ENCODE peak calls at places on chromosomes 11 and 22, in six cellular contexts. B is DMS153; S is HCEC 1CT; C is NCI-H1105 treated with DMSO at 0.1 percent for 48 hours; J is stimulated activated CD4-positive, alpha-beta T cell treated with anti-CD3 and anti-CD28 coated beads, TNF-alpha, amount 100 ng/mL, for 24 hours; A is MV-4-11. Z is an unnamed sample.

GRCh38 chr11:24592342-24592741 is 95.5 kb downstream of the LUZP2 start:
- DNase-seq in S (peak), B (no peak), J (no peak), C (no peak), A (no peak), Z (no peak)

GRCh38 chr11:95156916-95157568 is 67.4 kb downstream of the ENDOD1 start:
- DNase-seq in J (no peak), C (peak), B (no peak), S (no peak), A (no peak), Z (no peak)

GRCh38 chr11:79100093-79100704 is 340.6 kb downstream of the TENM4 start:
- DNase-seq in C (peak), A (peak), B (peak), S (peak), J (peak), Z (peak)

GRCh38 chr11:15723966-15724365 is 609.2 kb downstream of the INSC start:
- DNase-seq in J (no peak), S (no peak), B (no peak), C (no peak), A (no peak), Z (no peak)

GRCh38 chr11:6298605-6299004 is 21.7 kb downstream of the CAVIN3 start:
- DNase-seq in A (peak), S (peak), B (peak), C (no peak), J (no peak), Z (peak)

GRCh38 chr11:76292583-76293188 is 86.4 kb upstream of the WNT11 start:
- DNase-seq in S (no peak), B (no peak), C (no peak), J (no peak), A (no peak), Z (peak)

GRCh38 chr11:30501744-30502143 is 84.4 kb downstream of the MPPED2 start:
- DNase-seq in C (no peak), B (no peak), A (no peak), S (no peak), J (no peak), Z (no peak)

GRCh38 chr22:39908737-39909136 is 7.9 kb downstream of the GRAP2 start:
- DNase-seq in C (no peak), J (no peak), S (peak), A (no peak), B (no peak), Z (no peak)

GRCh38 chr22:48827228-48827810 is 1000.4 kb downstream of the BRD1 start:
- DNase-seq in C (peak), B (peak), A (no peak), S (no peak), J (no peak), Z (no peak)

GRCh38 chr22:19086944-19087343 is 35.3 kb downstream of the DGCR2 start:
- DNase-seq in S (peak), J (no peak), B (no peak), C (no peak), A (no peak), Z (no peak)

GRCh38 chr11:122711831-122712378 is 56.4 kb downstream of the UBASH3B start:
- DNase-seq in C (no peak), S (no peak), J (no peak), B (no peak), A (no peak), Z (no peak)

GRCh38 chr11:66950113-66950535 is 8.1 kb downstream of the PC start:
- DNase-seq in J (peak), B (peak), S (peak), C (no peak), A (no peak), Z (peak)

GRCh38 chr11:28585007-28585406 is 476.8 kb downstream of the METTL15 start:
- DNase-seq in S (peak), J (no peak), B (no peak), A (no peak), C (no peak), Z (no peak)

GRCh38 chr11:134531331-134532135 is 119.5 kb upstream of the B3GAT1 start:
- DNase-seq in C (no peak), S (no peak), J (no peak), B (no peak), A (no peak), Z (no peak)

GRCh38 chr11:101944896-101945295 is 28.6 kb upstream of the ANGPTL5 start:
- DNase-seq in J (no peak), A (no peak), S (no peak), B (no peak), C (peak), Z (no peak)

GRCh38 chr22:37775785-37776638 is 31.7 kb upstream of the GCAT start:
- DNase-seq in A (no peak), C (no peak), J (no peak), S (peak), B (no peak), Z (no peak)

GRCh38 chr11:48034926-48035876 is 54.8 kb downstream of the PTPRJ start:
- DNase-seq in S (no peak), C (no peak), A (peak), B (no peak), J (no peak), Z (no peak)

GRCh38 chr11:122138759-122139594 is 23.0 kb upstream of the BLID start:
- DNase-seq in A (no peak), S (peak), C (no peak), J (no peak), B (no peak), Z (no peak)

GRCh38 chr22:32932176-32932575 is 126.0 kb downstream of the SYN3 start:
- DNase-seq in J (no peak), A (no peak), B (no peak), S (no peak), C (no peak), Z (no peak)

GRCh38 chr22:40595497-40596234 is 40.9 kb downstream of the MRTFA start:
- DNase-seq in S (no peak), B (no peak), J (no peak), C (no peak), A (peak), Z (no peak)

GRCh38 chr11:7413961-7414728 is 71.2 kb upstream of the OLFML1 start:
- DNase-seq in B (no peak), S (no peak), A (no peak), C (no peak), J (no peak), Z (no peak)

GRCh38 chr11:85590848-85591483 is 36.2 kb downstream of the DLG2 start:
- DNase-seq in B (peak), A (peak), J (no peak), S (peak), C (peak), Z (no peak)

GRCh38 chr22:38317995-38318715 is 922 bp upstream of the CSNK1E start:
- DNase-seq in S (peak), A (peak), B (peak), J (no peak), C (no peak), Z (peak)

GRCh38 chr11:72738199-72739141 is 13.7 kb downstream of the ARAP1 start:
- DNase-seq in A (peak), B (no peak), J (no peak), C (no peak), S (peak), Z (no peak)

GRCh38 chr11:104443387-104443786 is 279.4 kb upstream of the PDGFD start:
- DNase-seq in S (no peak), J (no peak), C (peak), A (no peak), B (peak), Z (no peak)

GRCh38 chr11:128956401-128957203 is 13.9 kb upstream of the TP53AIP1 start:
- DNase-seq in C (peak), B (peak), A (peak), S (peak), J (no peak), Z (peak)

GRCh38 chr11:68963779-68964178 is 17.0 kb downstream of the MRGPRD start:
- DNase-seq in J (no peak), S (no peak), B (no peak), C (no peak), A (no peak), Z (no peak)

GRCh38 chr22:38068641-38069371 is 11.6 kb downstream of the PICK1 start:
- DNase-seq in C (no peak), B (no peak), A (no peak), S (no peak), J (no peak), Z (no peak)

GRCh38 chr11:129189646-129190045 is 2.5 kb downstream of the ARHGAP32 start:
- DNase-seq in B (peak), J (no peak), S (no peak), A (no peak), C (no peak), Z (no peak)

GRCh38 chr11:47378011-47378835 is at the start of gene SPI1:
- DNase-seq in S (no peak), B (no peak), A (peak), C (no peak), J (no peak), Z (peak)

GRCh38 chr11:55714982-55715888 is 53.2 kb downstream of the OR4C6 start:
- DNase-seq in B (no peak), A (no peak), S (no peak), J (no peak), C (no peak), Z (peak)

GRCh38 chr22:45645526-45646414 is 25.9 kb upstream of the ATXN10 start:
- DNase-seq in C (peak), B (peak), J (peak), S (peak), A (peak), Z (peak)

GRCh38 chr11:43921561-43922294 is 20.7 kb upstream of the C11orf96 start:
- DNase-seq in B (no peak), A (no peak), C (no peak), J (no peak), S (no peak), Z (no peak)

GRCh38 chr11:313304-313786 is 495 bp upstream of the IFITM1 start:
- DNase-seq in S (no peak), A (no peak), J (no peak), B (no peak), C (no peak), Z (no peak)

GRCh38 chr22:33519140-33519973 is 400.9 kb downstream of the LARGE1 start:
- DNase-seq in B (peak), S (no peak), A (no peak), C (peak), J (no peak), Z (no peak)

GRCh38 chr11:76159303-76159937 is 46.9 kb downstream of the WNT11 start:
- DNase-seq in B (no peak), A (no peak), J (no peak), C (no peak), S (no peak), Z (no peak)

GRCh38 chr22:21075516-21076138 is 29.9 kb downstream of the LRRC74B start:
- DNase-seq in J (no peak), S (no peak), A (no peak), B (no peak), C (no peak), Z (no peak)

GRCh38 chr22:42841444-42841843 is 15.6 kb downstream of the ARFGAP3 start:
- DNase-seq in S (no peak), C (no peak), A (no peak), B (no peak), J (no peak), Z (no peak)

GRCh38 chr22:44729391-44730012 is 22.9 kb upstream of the ARHGAP8 start:
- DNase-seq in A (peak), B (no peak), C (no peak), J (no peak), S (peak), Z (peak)

GRCh38 chr11:88779551-88779950 is 286.2 kb downstream of the GRM5 start:
- DNase-seq in J (no peak), A (no peak), C (no peak), S (peak), B (no peak), Z (no peak)